ENCODE peak calls at places on chromosomes 7 and 10, in nine cellular contexts. One of them, this sample, is unnamed.

GRCh38 chr7:4288791-4289190 is 393.3 kb upstream of the FOXK1 start:
- DNase-seq in HTR-8/SVneo: no peak
- DNase-seq in IMR-90: no peak
- DNase-seq in mesothelial cell of epicardium: no peak
- DNase-seq in GM12865: no peak
- DNase-seq in heart left ventricle: no peak
- DNase-seq in suprapubic skin: no peak
- DNase-seq in NCI-H748 treated with DMSO at 0.1 percent for 48 hours: no peak
- DNase-seq in H4: no peak
- DNase-seq in this sample: no peak

GRCh38 chr7:37195388-37195787 is 253.3 kb downstream of the ELMO1 start:
- DNase-seq in heart left ventricle: no peak
- DNase-seq in HTR-8/SVneo: no peak
- DNase-seq in GM12865: no peak
- DNase-seq in NCI-H748 treated with DMSO at 0.1 percent for 48 hours: no peak
- DNase-seq in suprapubic skin: no peak
- DNase-seq in IMR-90: no peak
- DNase-seq in mesothelial cell of epicardium: no peak
- DNase-seq in H4: no peak
- DNase-seq in this sample: no peak

GRCh38 chr7:33854951-33855350 is 50.4 kb upstream of the BMPER start:
- DNase-seq in suprapubic skin: no peak
- DNase-seq in mesothelial cell of epicardium: no peak
- DNase-seq in HTR-8/SVneo: peak; percentile 29
- DNase-seq in heart left ventricle: no peak
- DNase-seq in GM12865: no peak
- DNase-seq in NCI-H748 treated with DMSO at 0.1 percent for 48 hours: no peak
- DNase-seq in IMR-90: peak; percentile 95
- DNase-seq in H4: peak; percentile 86
- DNase-seq in this sample: peak; percentile 93

GRCh38 chr10:110881247-110881646 is 9.5 kb downstream of the PDCD4 start:
- DNase-seq in suprapubic skin: no peak
- DNase-seq in IMR-90: no peak
- DNase-seq in NCI-H748 treated with DMSO at 0.1 percent for 48 hours: no peak
- DNase-seq in GM12865: no peak
- DNase-seq in mesothelial cell of epicardium: no peak
- DNase-seq in HTR-8/SVneo: no peak
- DNase-seq in heart left ventricle: no peak
- DNase-seq in H4: no peak
- DNase-seq in this sample: no peak

GRCh38 chr7:158760936-158761335 is 56.3 kb upstream of the NCAPG2 start:
- DNase-seq in mesothelial cell of epicardium: no peak
- DNase-seq in HTR-8/SVneo: no peak
- DNase-seq in GM12865: no peak
- DNase-seq in heart left ventricle: no peak
- DNase-seq in IMR-90: no peak
- DNase-seq in NCI-H748 treated with DMSO at 0.1 percent for 48 hours: no peak
- DNase-seq in suprapubic skin: no peak
- DNase-seq in H4: no peak
- DNase-seq in this sample: no peak

GRCh38 chr7:140512317-140513000 is 33.2 kb upstream of the MKRN1 start:
- DNase-seq in H4: no peak
- DNase-seq in NCI-H748 treated with DMSO at 0.1 percent for 48 hours: peak; percentile 79
- DNase-seq in suprapubic skin: no peak
- DNase-seq in heart left ventricle: no peak
- DNase-seq in HTR-8/SVneo: no peak
- DNase-seq in mesothelial cell of epicardium: peak; percentile 43
- DNase-seq in IMR-90: no peak
- DNase-seq in GM12865: no peak
- DNase-seq in this sample: peak; percentile 32

GRCh38 chr10:124997246-124997790 is 55.4 kb downstream of the ZRANB1 start:
- DNase-seq in GM12865: no peak
- DNase-seq in heart left ventricle: no peak
- DNase-seq in H4: no peak
- DNase-seq in suprapubic skin: no peak
- DNase-seq in NCI-H748 treated with DMSO at 0.1 percent for 48 hours: no peak
- DNase-seq in HTR-8/SVneo: no peak
- DNase-seq in mesothelial cell of epicardium: no peak
- DNase-seq in IMR-90: no peak
- DNase-seq in this sample: no peak

GRCh38 chr7:34747842-34748241 is 89.8 kb downstream of the NPSR1 start:
- DNase-seq in H4: peak; percentile 43
- DNase-seq in heart left ventricle: no peak
- DNase-seq in NCI-H748 treated with DMSO at 0.1 percent for 48 hours: no peak
- DNase-seq in IMR-90: no peak
- DNase-seq in suprapubic skin: no peak
- DNase-seq in HTR-8/SVneo: no peak
- DNase-seq in GM12865: no peak
- DNase-seq in mesothelial cell of epicardium: no peak
- DNase-seq in this sample: peak; percentile 35

GRCh38 chr7:108637049-108637621 is 67.5 kb downstream of the DNAJB9 start:
- DNase-seq in mesothelial cell of epicardium: no peak
- DNase-seq in H4: no peak
- DNase-seq in heart left ventricle: no peak
- DNase-seq in HTR-8/SVneo: no peak
- DNase-seq in NCI-H748 treated with DMSO at 0.1 percent for 48 hours: no peak
- DNase-seq in GM12865: no peak
- DNase-seq in IMR-90: no peak
- DNase-seq in suprapubic skin: no peak
- DNase-seq in this sample: no peak

GRCh38 chr7:139105037-139105382 is 4.5 kb downstream of the ZC3HAV1 start:
- DNase-seq in IMR-90: no peak
- DNase-seq in heart left ventricle: no peak
- DNase-seq in HTR-8/SVneo: no peak
- DNase-seq in mesothelial cell of epicardium: no peak
- DNase-seq in NCI-H748 treated with DMSO at 0.1 percent for 48 hours: no peak
- DNase-seq in H4: no peak
- DNase-seq in GM12865: peak; percentile 34
- DNase-seq in suprapubic skin: no peak
- DNase-seq in this sample: no peak

GRCh38 chr7:41693150-41693997 is 9.5 kb downstream of the INHBA start:
- DNase-seq in HTR-8/SVneo: no peak
- DNase-seq in IMR-90: peak; percentile 64
- DNase-seq in mesothelial cell of epicardium: no peak
- DNase-seq in suprapubic skin: no peak
- DNase-seq in GM12865: no peak
- DNase-seq in heart left ventricle: no peak
- DNase-seq in H4: no peak
- DNase-seq in NCI-H748 treated with DMSO at 0.1 percent for 48 hours: no peak
- DNase-seq in this sample: no peak

GRCh38 chr10:18325889-18326531 is 185.8 kb downstream of the CACNB2 start:
- DNase-seq in mesothelial cell of epicardium: no peak
- DNase-seq in suprapubic skin: no peak
- DNase-seq in H4: no peak
- DNase-seq in HTR-8/SVneo: no peak
- DNase-seq in NCI-H748 treated with DMSO at 0.1 percent for 48 hours: no peak
- DNase-seq in GM12865: no peak
- DNase-seq in IMR-90: peak; percentile 47
- DNase-seq in heart left ventricle: no peak
- DNase-seq in this sample: no peak

GRCh38 chr10:82811621-82812020 is 936.6 kb downstream of the NRG3 start:
- DNase-seq in mesothelial cell of epicardium: no peak
- DNase-seq in heart left ventricle: no peak
- DNase-seq in suprapubic skin: no peak
- DNase-seq in IMR-90: no peak
- DNase-seq in NCI-H748 treated with DMSO at 0.1 percent for 48 hours: no peak
- DNase-seq in GM12865: peak; percentile 52
- DNase-seq in HTR-8/SVneo: no peak
- DNase-seq in H4: peak; percentile 16
- DNase-seq in this sample: no peak

GRCh38 chr7:127920787-127921438 is 110.3 kb downstream of the LRRC4 start:
- DNase-seq in heart left ventricle: no peak
- DNase-seq in mesothelial cell of epicardium: no peak
- DNase-seq in suprapubic skin: no peak
- DNase-seq in IMR-90: peak; percentile 82
- DNase-seq in HTR-8/SVneo: no peak
- DNase-seq in GM12865: no peak
- DNase-seq in NCI-H748 treated with DMSO at 0.1 percent for 48 hours: no peak
- DNase-seq in H4: peak; percentile 40
- DNase-seq in this sample: no peak

GRCh38 chr7:64907641-64908326 is 4.7 kb downstream of the ZNF273 start:
- DNase-seq in IMR-90: peak; percentile 17
- DNase-seq in heart left ventricle: no peak
- DNase-seq in HTR-8/SVneo: no peak
- DNase-seq in suprapubic skin: no peak
- DNase-seq in mesothelial cell of epicardium: no peak
- DNase-seq in GM12865: no peak
- DNase-seq in NCI-H748 treated with DMSO at 0.1 percent for 48 hours: no peak
- DNase-seq in H4: no peak
- DNase-seq in this sample: peak; percentile 47

GRCh38 chr7:95710711-95711110 is 61.6 kb upstream of the DYNC1I1 start:
- DNase-seq in NCI-H748 treated with DMSO at 0.1 percent for 48 hours: no peak
- DNase-seq in heart left ventricle: no peak
- DNase-seq in GM12865: no peak
- DNase-seq in H4: no peak
- DNase-seq in HTR-8/SVneo: no peak
- DNase-seq in IMR-90: no peak
- DNase-seq in mesothelial cell of epicardium: no peak
- DNase-seq in suprapubic skin: no peak
- DNase-seq in this sample: no peak

GRCh38 chr7:148622887-148623585 is 32.5 kb downstream of the C7orf33 start:
- DNase-seq in heart left ventricle: no peak
- DNase-seq in mesothelial cell of epicardium: no peak
- DNase-seq in HTR-8/SVneo: no peak
- DNase-seq in NCI-H748 treated with DMSO at 0.1 percent for 48 hours: no peak
- DNase-seq in H4: no peak
- DNase-seq in IMR-90: no peak
- DNase-seq in GM12865: no peak
- DNase-seq in suprapubic skin: no peak
- DNase-seq in this sample: no peak

GRCh38 chr10:61170594-61170993 is 226.6 kb upstream of the RHOBTB1 start:
- DNase-seq in NCI-H748 treated with DMSO at 0.1 percent for 48 hours: no peak
- DNase-seq in HTR-8/SVneo: no peak
- DNase-seq in mesothelial cell of epicardium: no peak
- DNase-seq in IMR-90: no peak
- DNase-seq in heart left ventricle: no peak
- DNase-seq in H4: no peak
- DNase-seq in suprapubic skin: no peak
- DNase-seq in GM12865: no peak
- DNase-seq in this sample: no peak

GRCh38 chr10:114068054-114068707 is 24.5 kb downstream of the ADRB1 start:
- DNase-seq in heart left ventricle: no peak
- DNase-seq in GM12865: no peak
- DNase-seq in IMR-90: no peak
- DNase-seq in mesothelial cell of epicardium: no peak
- DNase-seq in H4: no peak
- DNase-seq in suprapubic skin: no peak
- DNase-seq in NCI-H748 treated with DMSO at 0.1 percent for 48 hours: no peak
- DNase-seq in HTR-8/SVneo: no peak
- DNase-seq in this sample: peak; percentile 36

GRCh38 chr10:86961481-86962091 is 3.2 kb downstream of the SNCG start:
- DNase-seq in GM12865: no peak
- DNase-seq in IMR-90: peak; percentile 55
- DNase-seq in suprapubic skin: peak; percentile 75
- DNase-seq in NCI-H748 treated with DMSO at 0.1 percent for 48 hours: no peak
- DNase-seq in HTR-8/SVneo: no peak
- DNase-seq in heart left ventricle: no peak
- DNase-seq in mesothelial cell of epicardium: no peak
- DNase-seq in H4: no peak
- DNase-seq in this sample: no peak

GRCh38 chr10:99659031-99659867 is at the start of gene ENTPD7:
- DNase-seq in suprapubic skin: peak; percentile 97
- DNase-seq in H4: peak; percentile 94
- DNase-seq in heart left ventricle: peak; percentile 95
- DNase-seq in NCI-H748 treated with DMSO at 0.1 percent for 48 hours: peak; percentile 82
- DNase-seq in HTR-8/SVneo: peak; percentile 95
- DNase-seq in GM12865: peak; percentile 97
- DNase-seq in IMR-90: peak; percentile 95
- DNase-seq in mesothelial cell of epicardium: peak; percentile 95
- DNase-seq in this sample: peak; percentile 97

GRCh38 chr10:119120875-119121274 is 17.0 kb downstream of the DENND10 start:
- DNase-seq in H4: no peak
- DNase-seq in mesothelial cell of epicardium: no peak
- DNase-seq in IMR-90: no peak
- DNase-seq in GM12865: no peak
- DNase-seq in suprapubic skin: no peak
- DNase-seq in heart left ventricle: no peak
- DNase-seq in NCI-H748 treated with DMSO at 0.1 percent for 48 hours: no peak
- DNase-seq in HTR-8/SVneo: no peak
- DNase-seq in this sample: no peak

GRCh38 chr7:76296743-76297740 is 5.4 kb upstream of the HSPB1 start:
- DNase-seq in NCI-H748 treated with DMSO at 0.1 percent for 48 hours: no peak
- DNase-seq in heart left ventricle: no peak
- DNase-seq in H4: peak; percentile 81
- DNase-seq in HTR-8/SVneo: no peak
- DNase-seq in suprapubic skin: no peak
- DNase-seq in IMR-90: peak; percentile 93
- DNase-seq in GM12865: no peak
- DNase-seq in mesothelial cell of epicardium: no peak
- DNase-seq in this sample: peak; percentile 42

GRCh38 chr10:80144302-80145131 is 12.0 kb downstream of the PLAC9 start:
- DNase-seq in heart left ventricle: no peak
- DNase-seq in GM12865: peak; percentile 22
- DNase-seq in H4: no peak
- DNase-seq in suprapubic skin: peak; percentile 77
- DNase-seq in NCI-H748 treated with DMSO at 0.1 percent for 48 hours: peak; percentile 22
- DNase-seq in mesothelial cell of epicardium: no peak
- DNase-seq in IMR-90: no peak
- DNase-seq in HTR-8/SVneo: no peak
- DNase-seq in this sample: no peak

This sample was measured in Daoy.